ENCODE peak calls at places on chromosomes 12 and 14, in seven cellular contexts. One of them, this sample, is unnamed.

GRCh38 chr14:35712466-35712865 is 96.6 kb downstream of the RALGAPA1 start:
- DNase-seq in nephron progenitor cell: no peak
- DNase-seq in epithelial cell of esophagus: no peak
- DNase-seq in AG09309: no peak
- DNase-seq in esophagus squamous epithelium: no peak
- DNase-seq in fibroblast of lung: no peak
- DNase-seq in AG04449: no peak
- DNase-seq in this sample: no peak

GRCh38 chr14:62528296-62528695 is 517.0 kb downstream of the KCNH5 start:
- DNase-seq in esophagus squamous epithelium: no peak
- DNase-seq in nephron progenitor cell: no peak
- DNase-seq in AG04449: no peak
- DNase-seq in fibroblast of lung: peak
- DNase-seq in AG09309: no peak
- DNase-seq in epithelial cell of esophagus: peak
- DNase-seq in this sample: no peak

GRCh38 chr12:111753144-111753881 is 13.4 kb upstream of the ALDH2 start:
- DNase-seq in AG04449: no peak
- DNase-seq in AG09309: peak
- DNase-seq in fibroblast of lung: peak
- DNase-seq in epithelial cell of esophagus: peak
- DNase-seq in nephron progenitor cell: peak
- DNase-seq in esophagus squamous epithelium: no peak
- DNase-seq in this sample: peak

GRCh38 chr12:27957366-27957765 is 15.2 kb downstream of the PTHLH start:
- DNase-seq in nephron progenitor cell: no peak
- DNase-seq in fibroblast of lung: no peak
- DNase-seq in AG09309: no peak
- DNase-seq in epithelial cell of esophagus: peak
- DNase-seq in AG04449: no peak
- DNase-seq in esophagus squamous epithelium: no peak
- DNase-seq in this sample: no peak

GRCh38 chr12:29782821-29783772 is 645 bp downstream of the TMTC1 start:
- DNase-seq in fibroblast of lung: peak
- DNase-seq in nephron progenitor cell: peak
- DNase-seq in AG09309: no peak
- DNase-seq in AG04449: no peak
- DNase-seq in esophagus squamous epithelium: no peak
- DNase-seq in epithelial cell of esophagus: peak
- DNase-seq in this sample: peak

GRCh38 chr12:57192920-57193319 is 23.7 kb upstream of the NXPH4 start:
- DNase-seq in epithelial cell of esophagus: no peak
- DNase-seq in fibroblast of lung: no peak
- DNase-seq in nephron progenitor cell: no peak
- DNase-seq in AG09309: no peak
- DNase-seq in esophagus squamous epithelium: no peak
- DNase-seq in AG04449: no peak
- DNase-seq in this sample: peak

GRCh38 chr14:64232095-64232830 is 61.9 kb downstream of the ESR2 start:
- DNase-seq in AG09309: peak
- DNase-seq in epithelial cell of esophagus: no peak
- DNase-seq in fibroblast of lung: peak
- DNase-seq in esophagus squamous epithelium: no peak
- DNase-seq in AG04449: peak
- DNase-seq in nephron progenitor cell: no peak
- DNase-seq in this sample: peak

GRCh38 chr12:12097821-12098688 is 27.3 kb downstream of the BCL2L14 start:
- DNase-seq in epithelial cell of esophagus: no peak
- DNase-seq in AG09309: no peak
- DNase-seq in AG04449: no peak
- DNase-seq in esophagus squamous epithelium: no peak
- DNase-seq in nephron progenitor cell: no peak
- DNase-seq in fibroblast of lung: no peak
- DNase-seq in this sample: no peak

GRCh38 chr14:52834440-52834842 is 43.0 kb upstream of the GNPNAT1 start:
- DNase-seq in AG04449: peak
- DNase-seq in esophagus squamous epithelium: no peak
- DNase-seq in nephron progenitor cell: no peak
- DNase-seq in AG09309: peak
- DNase-seq in fibroblast of lung: peak
- DNase-seq in epithelial cell of esophagus: peak
- DNase-seq in this sample: peak

GRCh38 chr14:60485057-60485599 is 735 bp downstream of the C14orf39 start:
- DNase-seq in nephron progenitor cell: peak
- DNase-seq in AG09309: no peak
- DNase-seq in epithelial cell of esophagus: no peak
- DNase-seq in fibroblast of lung: no peak
- DNase-seq in AG04449: no peak
- DNase-seq in esophagus squamous epithelium: no peak
- DNase-seq in this sample: no peak

GRCh38 chr14:65373671-65374039 is 38.9 kb upstream of the FUT8 start:
- DNase-seq in fibroblast of lung: peak
- DNase-seq in esophagus squamous epithelium: no peak
- DNase-seq in AG09309: no peak
- DNase-seq in nephron progenitor cell: no peak
- DNase-seq in AG04449: no peak
- DNase-seq in epithelial cell of esophagus: peak
- DNase-seq in this sample: no peak

GRCh38 chr14:76212242-76212641 is 60.5 kb downstream of the GPATCH2L start:
- DNase-seq in esophagus squamous epithelium: no peak
- DNase-seq in fibroblast of lung: no peak
- DNase-seq in AG09309: no peak
- DNase-seq in nephron progenitor cell: no peak
- DNase-seq in epithelial cell of esophagus: no peak
- DNase-seq in AG04449: no peak
- DNase-seq in this sample: no peak

GRCh38 chr12:57086951-57087688 is 1.8 kb upstream of the NAB2 start:
- DNase-seq in AG04449: no peak
- DNase-seq in nephron progenitor cell: peak
- DNase-seq in esophagus squamous epithelium: peak
- DNase-seq in AG09309: peak
- DNase-seq in epithelial cell of esophagus: peak
- DNase-seq in fibroblast of lung: peak
- DNase-seq in this sample: peak

GRCh38 chr12:1912580-1913376 is 5.7 kb downstream of the CACNA2D4 start:
- DNase-seq in nephron progenitor cell: no peak
- DNase-seq in AG04449: no peak
- DNase-seq in fibroblast of lung: no peak
- DNase-seq in esophagus squamous epithelium: no peak
- DNase-seq in epithelial cell of esophagus: no peak
- DNase-seq in AG09309: no peak
- DNase-seq in this sample: no peak

GRCh38 chr12:47741340-47741703 is 16.0 kb upstream of the ENDOU start:
- DNase-seq in esophagus squamous epithelium: no peak
- DNase-seq in nephron progenitor cell: no peak
- DNase-seq in AG04449: no peak
- DNase-seq in fibroblast of lung: peak
- DNase-seq in AG09309: no peak
- DNase-seq in epithelial cell of esophagus: no peak
- DNase-seq in this sample: no peak

GRCh38 chr14:89386214-89386886 is 30.7 kb downstream of the FOXN3 start:
- DNase-seq in AG04449: no peak
- DNase-seq in esophagus squamous epithelium: no peak
- DNase-seq in AG09309: no peak
- DNase-seq in nephron progenitor cell: no peak
- DNase-seq in fibroblast of lung: peak
- DNase-seq in epithelial cell of esophagus: peak
- DNase-seq in this sample: peak

GRCh38 chr12:77947326-77947725 is 116.6 kb downstream of the NAV3 start:
- DNase-seq in epithelial cell of esophagus: peak
- DNase-seq in esophagus squamous epithelium: no peak
- DNase-seq in fibroblast of lung: peak
- DNase-seq in AG09309: no peak
- DNase-seq in AG04449: peak
- DNase-seq in nephron progenitor cell: no peak
- DNase-seq in this sample: peak

GRCh38 chr12:78888583-78888982 is 24.0 kb downstream of the SYT1 start:
- DNase-seq in esophagus squamous epithelium: no peak
- DNase-seq in AG09309: no peak
- DNase-seq in epithelial cell of esophagus: peak
- DNase-seq in fibroblast of lung: no peak
- DNase-seq in AG04449: no peak
- DNase-seq in nephron progenitor cell: no peak
- DNase-seq in this sample: no peak

DNA sequence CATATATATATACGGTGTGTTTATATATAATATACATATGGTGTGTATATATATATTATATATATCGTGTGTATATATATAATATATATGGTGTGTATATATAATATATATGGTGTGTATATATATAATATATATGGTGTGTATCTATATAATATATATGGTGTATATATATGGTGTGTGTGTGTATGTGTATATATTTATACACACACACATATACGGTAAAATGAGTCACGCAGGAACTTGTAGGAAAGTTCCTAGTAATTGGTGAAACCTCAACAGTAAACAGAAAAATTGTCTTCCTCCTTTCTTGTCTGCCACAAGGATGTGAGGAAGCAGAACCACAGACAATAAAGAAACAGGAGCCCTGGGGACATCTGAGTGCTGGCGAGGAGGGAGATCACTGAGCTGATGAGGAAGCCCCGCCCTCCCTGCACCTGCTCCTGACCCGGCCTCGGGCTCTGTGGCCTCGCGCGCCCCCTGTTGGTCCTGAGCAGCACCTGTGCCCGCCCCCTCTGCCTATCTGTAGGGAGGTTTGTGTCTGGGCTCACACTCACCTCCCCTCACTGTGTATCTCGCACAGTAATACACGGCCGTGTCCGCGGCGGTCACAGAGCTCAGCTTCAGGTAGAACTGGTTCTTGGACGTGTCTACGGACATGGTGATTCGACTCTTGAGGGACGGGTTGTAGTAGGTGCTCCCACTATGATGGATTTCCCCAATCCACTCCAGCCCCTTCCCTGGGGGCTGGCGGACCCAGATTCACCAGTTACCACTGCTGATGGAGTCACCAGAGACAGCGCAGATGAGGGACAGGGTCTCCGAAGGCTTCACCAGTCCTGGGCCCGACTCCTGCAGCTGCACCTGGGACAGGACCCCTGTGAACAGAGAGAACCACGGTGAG is 1079.4 kb downstream of the TMEM121 start:
- DNase-seq in AG09309: no peak
- DNase-seq in AG04449: no peak
- DNase-seq in epithelial cell of esophagus: no peak
- DNase-seq in nephron progenitor cell: no peak
- DNase-seq in esophagus squamous epithelium: peak
- DNase-seq in fibroblast of lung: no peak
- DNase-seq in this sample: no peak
- TF ChIP-seq CTCF in AG09309: no peak
- TF ChIP-seq CTCF in AG04449: no peak
- TF ChIP-seq CTCF in epithelial cell of esophagus: no peak
- TF ChIP-seq CTCF in nephron progenitor cell: no peak
- TF ChIP-seq CTCF in esophagus squamous epithelium: no peak
- TF ChIP-seq CTCF in fibroblast of lung: no peak
- TF ChIP-seq CTCF in this sample: no peak

DNA sequence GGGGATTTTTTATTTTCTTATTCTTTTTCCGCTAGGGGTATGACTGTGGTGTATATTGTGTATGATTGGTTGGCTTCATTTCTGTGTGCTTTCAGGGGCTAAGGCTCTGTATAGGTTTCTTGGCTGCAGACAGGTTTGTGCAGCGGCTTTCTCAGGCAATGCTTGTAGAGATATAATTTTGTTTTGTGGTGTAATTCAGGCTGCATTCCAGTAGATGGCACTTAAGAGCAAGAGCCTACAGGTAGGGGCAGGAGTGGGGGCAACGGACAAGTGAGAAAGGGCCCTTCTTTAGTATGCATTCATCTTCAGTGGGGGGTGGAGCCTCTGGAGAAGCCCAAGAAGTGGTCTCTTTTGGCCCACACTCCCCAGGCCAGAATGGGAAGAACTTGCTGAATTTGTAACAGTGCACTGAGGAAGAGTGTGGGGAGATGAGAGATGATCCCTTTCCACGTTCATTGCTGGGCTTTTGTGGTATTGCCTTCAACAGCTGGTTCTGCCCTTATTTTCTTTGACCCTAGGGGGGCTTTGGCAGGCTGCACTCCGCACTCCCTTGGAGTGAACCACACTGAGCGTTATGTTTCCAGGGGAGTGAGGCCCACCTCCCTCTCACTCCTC is 78.6 kb downstream of the IFNG-AS1 start:
- DNase-seq in esophagus squamous epithelium: no peak
- DNase-seq in fibroblast of lung: no peak
- DNase-seq in AG04449: no peak
- DNase-seq in epithelial cell of esophagus: peak
- DNase-seq in AG09309: no peak
- DNase-seq in nephron progenitor cell: no peak
- DNase-seq in this sample: peak
- TF ChIP-seq CTCF in esophagus squamous epithelium: no peak
- TF ChIP-seq CTCF in fibroblast of lung: peak
- TF ChIP-seq CTCF in AG04449: no peak
- TF ChIP-seq CTCF in epithelial cell of esophagus: peak
- TF ChIP-seq CTCF in AG09309: peak
- TF ChIP-seq CTCF in nephron progenitor cell: no peak
- TF ChIP-seq CTCF in this sample: peak

GRCh38 chr12:67649165-67650126 is 901 bp downstream of the DYRK2 start:
- DNase-seq in nephron progenitor cell: peak
- DNase-seq in epithelial cell of esophagus: no peak
- DNase-seq in AG09309: no peak
- DNase-seq in esophagus squamous epithelium: no peak
- DNase-seq in AG04449: no peak
- DNase-seq in fibroblast of lung: no peak
- DNase-seq in this sample: no peak

GRCh38 chr12:67650127-67650495 is 1.6 kb downstream of the DYRK2 start:
- DNase-seq in epithelial cell of esophagus: no peak
- DNase-seq in fibroblast of lung: peak
- DNase-seq in AG04449: no peak
- DNase-seq in esophagus squamous epithelium: no peak
- DNase-seq in nephron progenitor cell: peak
- DNase-seq in AG09309: no peak
- DNase-seq in this sample: peak

GRCh38 chr12:67650528-67651379 is 2.2 kb downstream of the DYRK2 start:
- DNase-seq in epithelial cell of esophagus: no peak
- DNase-seq in AG09309: no peak
- DNase-seq in nephron progenitor cell: peak
- DNase-seq in fibroblast of lung: no peak
- DNase-seq in AG04449: no peak
- DNase-seq in esophagus squamous epithelium: no peak
- DNase-seq in this sample: no peak

GRCh38 chr12:67648306-67649164 is at the start of gene DYRK2:
- DNase-seq in AG09309: no peak
- DNase-seq in esophagus squamous epithelium: peak
- DNase-seq in fibroblast of lung: peak
- DNase-seq in nephron progenitor cell: peak
- DNase-seq in AG04449: no peak
- DNase-seq in epithelial cell of esophagus: peak
- DNase-seq in this sample: peak

DNA sequence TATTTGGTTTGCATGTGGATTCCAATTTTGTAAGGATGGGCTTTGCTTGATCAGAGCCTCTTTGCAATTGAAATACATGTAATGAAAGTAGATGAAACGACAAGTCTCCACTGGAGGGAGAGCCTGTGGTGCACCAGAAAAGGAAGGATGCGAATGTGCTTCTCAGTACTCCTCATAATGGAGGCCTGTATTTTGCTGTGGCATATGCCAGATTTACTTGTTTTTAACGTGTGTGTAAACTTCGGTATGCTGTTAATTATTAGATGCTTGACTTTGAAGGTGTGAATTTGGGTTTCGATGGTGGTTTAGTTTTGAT is 2.8 kb downstream of the DYRK2 start:
- DNase-seq in fibroblast of lung: peak
- DNase-seq in esophagus squamous epithelium: no peak
- DNase-seq in epithelial cell of esophagus: peak
- DNase-seq in AG04449: no peak
- DNase-seq in AG09309: no peak
- DNase-seq in nephron progenitor cell: no peak
- DNase-seq in this sample: peak
- TF ChIP-seq CTCF in fibroblast of lung: peak
- TF ChIP-seq CTCF in esophagus squamous epithelium: peak
- TF ChIP-seq CTCF in epithelial cell of esophagus: peak
- TF ChIP-seq CTCF in AG04449: peak
- TF ChIP-seq CTCF in AG09309: peak
- TF ChIP-seq CTCF in nephron progenitor cell: no peak
- TF ChIP-seq CTCF in this sample: peak

GRCh38 chr14:103188691-103189480 is 65.6 kb downstream of the TNFAIP2 start:
- DNase-seq in fibroblast of lung: no peak
- DNase-seq in epithelial cell of esophagus: peak
- DNase-seq in nephron progenitor cell: peak
- DNase-seq in esophagus squamous epithelium: no peak
- DNase-seq in AG04449: no peak
- DNase-seq in AG09309: no peak
- DNase-seq in this sample: no peak
- TF ChIP-seq CTCF in fibroblast of lung: no peak
- TF ChIP-seq CTCF in epithelial cell of esophagus: no peak
- TF ChIP-seq CTCF in nephron progenitor cell: no peak
- TF ChIP-seq CTCF in esophagus squamous epithelium: no peak
- TF ChIP-seq CTCF in AG04449: peak
- TF ChIP-seq CTCF in AG09309: peak
- TF ChIP-seq CTCF in this sample: no peak